ENCODE peak calls at places on chromosomes 16 and 17, in seven cellular contexts. X, T, P, O, J, A and Z are unnamed samples.

GRCh38 chr17:17021194-17021863 is 20.9 kb upstream of the MPRIP start:
- DNase-seq in P (peak; percentile 61), T (peak; percentile 70), X (peak; percentile 65), J (peak; percentile 87), A (peak; percentile 85), O (no peak), Z (peak; percentile 96)

GRCh38 chr16:85395913-85396878 is 216.9 kb upstream of the GSE1 start:
- DNase-seq in A (no peak), P (peak; percentile 23), J (peak; percentile 50), T (peak; percentile 47), X (peak; percentile 36), O (peak; percentile 24), Z (no peak)

GRCh38 chr16:57810197-57811024 is 8.1 kb upstream of the KIFC3 start:
- DNase-seq in O (peak; percentile 68), P (peak; percentile 75), A (peak; percentile 93), X (peak; percentile 66), J (peak; percentile 94), T (peak; percentile 83), Z (peak; percentile 95)

GRCh38 chr16:23385441-23385840 is 67.5 kb downstream of the COG7 start:
- DNase-seq in T (no peak), J (no peak), X (no peak), A (no peak), O (no peak), P (no peak), Z (no peak)

GRCh38 chr17:83200231-83200699 is 120.9 kb downstream of the METRNL start:
- DNase-seq in O (peak; percentile 26), J (no peak), X (peak; percentile 83), T (peak; percentile 39), A (no peak), P (peak; percentile 76), Z (no peak)

GRCh38 chr16:30009990-30010816 is 624 bp downstream of the DOC2A start:
- DNase-seq in X (no peak), T (no peak), O (no peak), A (no peak), J (no peak), P (no peak), Z (no peak)

GRCh38 chr16:63982156-63982555 is 1139.7 kb downstream of the CDH11 start:
- DNase-seq in P (no peak), O (no peak), A (no peak), T (no peak), X (no peak), J (peak; percentile 40), Z (no peak)

GRCh38 chr17:66228887-66229782 is at the start of gene APOH:
- DNase-seq in T (no peak), A (peak; percentile 38), P (no peak), X (no peak), O (no peak), J (no peak), Z (no peak)

GRCh38 chr17:250487-251300 is 69.2 kb upstream of the DOC2B start:
- DNase-seq in T (no peak), J (no peak), O (no peak), P (peak; percentile 4), A (no peak), X (no peak), Z (no peak)

GRCh38 chr17:27153005-27153404 is 140.9 kb upstream of the WSB1 start:
- DNase-seq in A (no peak), J (no peak), O (peak; percentile 11), X (no peak), T (peak; percentile 5), P (no peak), Z (no peak)

GRCh38 chr17:59572301-59572924 is 7.0 kb downstream of the DHX40 start:
- DNase-seq in O (peak; percentile 35), X (no peak), P (no peak), J (peak; percentile 43), A (no peak), T (peak; percentile 53), Z (no peak)

GRCh38 chr17:64111831-64112230 is 18.1 kb downstream of the ERN1 start:
- DNase-seq in X (no peak), O (no peak), J (no peak), A (no peak), T (no peak), P (no peak), Z (no peak)

GRCh38 chr17:76737082-76737675 is at the start of gene SRSF2:
- DNase-seq in X (peak; percentile 97), T (peak; percentile 98), J (peak; percentile 100), P (peak; percentile 99), O (peak; percentile 97), A (peak; percentile 99), Z (peak; percentile 100)

GRCh38 chr16:68732068-68732680 is 4.9 kb upstream of the CDH1 start:
- DNase-seq in X (no peak), O (no peak), J (peak; percentile 33), P (no peak), T (peak; percentile 36), A (peak; percentile 74), Z (no peak)

GRCh38 chr17:27336217-27336616 is 42.3 kb downstream of the WSB1 start:
- DNase-seq in T (no peak), A (no peak), J (no peak), O (no peak), X (no peak), P (no peak), Z (no peak)

GRCh38 chr17:58338454-58338841 is 9.9 kb upstream of the TSPOAP1 start:
- DNase-seq in J (no peak), P (no peak), A (no peak), T (no peak), X (no peak), O (no peak), Z (no peak)

GRCh38 chr17:9356488-9356911 is 219.1 kb downstream of the STX8 start:
- DNase-seq in X (peak; percentile 47), A (no peak), O (no peak), T (no peak), P (no peak), J (no peak), Z (no peak)

GRCh38 chr16:11833951-11834695 is 17.2 kb downstream of the RSL1D1 start:
- DNase-seq in A (peak; percentile 44), X (no peak), J (peak; percentile 39), O (peak; percentile 90), P (no peak), T (peak; percentile 75), Z (no peak)

GRCh38 chr16:14205666-14206065 is 134.5 kb downstream of the MRTFB start:
- DNase-seq in X (no peak), A (no peak), T (no peak), O (peak; percentile 6), J (no peak), P (no peak), Z (no peak)

GRCh38 chr16:86865866-86866675 is 287.7 kb downstream of the FOXL1 start:
- DNase-seq in T (no peak), J (no peak), X (peak; percentile 62), P (peak; percentile 86), A (peak; percentile 71), O (peak; percentile 44), Z (no peak)

GRCh38 chr16:47719713-47720112 is 258.6 kb downstream of the PHKB start:
- DNase-seq in X (no peak), J (no peak), T (no peak), A (no peak), O (no peak), P (no peak), Z (no peak)

GRCh38 chr16:3305109-3306068 is at the start of the genes TIGD7 and ZNF75A:
- DNase-seq in P (peak; percentile 88), X (peak; percentile 72), O (peak; percentile 88), J (peak; percentile 94), A (peak; percentile 93), T (peak; percentile 94), Z (peak; percentile 83)
- H3K4me1 ChIP-seq in P (peaks cover 45% of the 10 kb centered on the region), X (peaks cover 12% of the 10 kb centered on the region), O (no peaks in the 10 kb centered on the region), J (peaks cover 6% of the 10 kb centered on the region), A (peaks cover 6% of the 10 kb centered on the region), T (peaks cover 2% of the 10 kb centered on the region), Z (peaks cover 13% of the 10 kb centered on the region)

DNA sequence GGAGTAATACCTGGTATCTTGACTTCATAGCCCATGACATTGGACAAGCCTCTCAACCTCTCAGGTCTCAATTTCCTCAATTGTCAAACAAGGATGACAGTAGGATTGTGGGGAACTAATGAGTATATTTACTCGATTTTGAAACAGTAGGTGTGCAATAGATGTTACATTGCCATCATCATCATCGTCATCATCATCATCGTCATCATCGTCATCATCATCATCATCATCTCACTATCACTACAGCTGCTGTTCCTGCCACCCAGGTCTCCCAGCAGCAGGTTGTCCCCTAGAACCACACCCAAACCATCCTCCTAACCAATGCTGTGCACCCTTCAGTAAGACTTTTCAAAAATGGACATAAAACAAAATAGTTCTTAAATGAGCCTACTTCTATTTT is 24.8 kb upstream of the CDRT4 start:
- DNase-seq in X (no peak), P (no peak), O (no peak), T (no peak), J (no peak), A (no peak), Z (no peak)
- H3K4me3 ChIP-seq in X (no peak overlapping the region), P (no peak overlapping the region), O (no peak overlapping the region), T (no peak overlapping the region), J (no peak overlapping the region), A (no peak overlapping the region), Z (no peak overlapping the region)

GRCh38 chr17:78917451-78918307 is 7.5 kb downstream of the TIMP2 start:
- DNase-seq in A (no peak), T (no peak), O (no peak), P (no peak), X (no peak), J (no peak), Z (no peak)

GRCh38 chr17:78920528-78920927 is 4.7 kb downstream of the TIMP2 start:
- DNase-seq in P (no peak), J (no peak), O (no peak), T (no peak), X (no peak), A (no peak), Z (no peak)

GRCh38 chr17:78919816-78920516 is 5.2 kb downstream of the TIMP2 start:
- DNase-seq in P (no peak), O (no peak), T (no peak), X (no peak), A (no peak), J (no peak), Z (no peak)

GRCh38 chr17:78921437-78921971 is 3.7 kb downstream of the TIMP2 start:
- DNase-seq in J (no peak), T (no peak), X (peak; percentile 35), O (no peak), A (no peak), P (peak; percentile 62), Z (no peak)

GRCh38 chr17:78918979-78919378 is 6.2 kb downstream of the TIMP2 start:
- DNase-seq in O (no peak), P (no peak), X (no peak), A (no peak), T (no peak), J (no peak), Z (no peak)
- H3K4me1 ChIP-seq in O (peaks cover 43% of the 10 kb centered on the region), P (peaks cover 89% of the 10 kb centered on the region), X (peaks cover 60% of the 10 kb centered on the region), A (peaks cover 27% of the 10 kb centered on the region), T (peaks cover 36% of the 10 kb centered on the region), J (peaks cover 7% of the 10 kb centered on the region), Z (peaks cover 27% of the 10 kb centered on the region)

GRCh38 chr17:2061441-2061797 is 6.5 kb downstream of the HIC1 start:
- DNase-seq in J (no peak), X (no peak), A (no peak), P (no peak), O (no peak), T (no peak), Z (no peak)

GRCh38 chr17:2059125-2059836 is 4.4 kb downstream of the HIC1 start:
- DNase-seq in J (no peak), P (no peak), X (peak; percentile 55), O (no peak), T (no peak), A (no peak), Z (no peak)

GRCh38 chr17:2060681-2061440 is 6.0 kb downstream of the HIC1 start:
- DNase-seq in A (no peak), J (no peak), O (no peak), P (no peak), X (no peak), T (peak; percentile 36), Z (no peak)

GRCh38 chr17:2058521-2059124 is 3.7 kb downstream of the HIC1 start:
- DNase-seq in O (peak; percentile 76), A (peak; percentile 63), J (no peak), P (peak; percentile 85), X (peak; percentile 57), T (peak; percentile 67), Z (no peak)

GRCh38 chr17:2059837-2060658 is 5.1 kb downstream of the HIC1 start:
- DNase-seq in X (no peak), J (no peak), O (no peak), A (no peak), P (no peak), T (no peak), Z (no peak)
- H3K4me3 ChIP-seq in X (no peak overlapping the region), J (no peak overlapping the region), O (no peak overlapping the region), A (no peak overlapping the region), P (peak overlapping the region; percentile 84), T (no peak overlapping the region), Z (no peak overlapping the region)